ENCODE peak calls at places on chromosomes 12 and 14, in ten cellular contexts. R is NCI-H524, X is neural crest cell, C is KBM-7, O is GM20000, A is GM10248, I is Calu3, N is AG09309, S is HS-27A, Y is kidney glomerular epithelial cell. U is an unnamed sample.

GRCh38 chr12:96445743-96446655 is 43.4 kb upstream of the CFAP54 start:
- DNase-seq in R (no peak), X (no peak), C (peak), O (peak), A (peak), I (peak), N (peak), S (no peak), Y (peak), U (peak)

GRCh38 chr14:106635569-106635968 is 1109.2 kb downstream of the TMEM121 start:
- DNase-seq in R (no peak), X (no peak), C (no peak), O (no peak), A (no peak), I (no peak), N (no peak), S (no peak), Y (no peak), U (no peak)

GRCh38 chr12:110731479-110731878 is 11.2 kb downstream of the PPP1CC start:
- DNase-seq in R (no peak), X (no peak), C (no peak), O (no peak), A (no peak), I (no peak), N (no peak), S (no peak), Y (no peak), U (no peak)

GRCh38 chr12:19373569-19373968 is 65.7 kb upstream of the AEBP2 start:
- DNase-seq in R (no peak), X (no peak), C (no peak), O (no peak), A (no peak), I (no peak), N (no peak), S (no peak), Y (no peak), U (no peak)

GRCh38 chr12:14256555-14257169 is 108.8 kb upstream of the ATF7IP start:
- DNase-seq in R (peak), X (peak), C (peak), O (peak), A (peak), I (peak), N (peak), S (no peak), Y (peak), U (no peak)

GRCh38 chr12:49583361-49584094 is 15.6 kb upstream of the MCRS1 start:
- DNase-seq in R (no peak), X (no peak), C (no peak), O (no peak), A (no peak), I (no peak), N (peak), S (no peak), Y (no peak), U (no peak)

GRCh38 chr12:93336344-93336743 is 41.4 kb upstream of the NUDT4 start:
- DNase-seq in R (no peak), X (peak), C (no peak), O (no peak), A (no peak), I (peak), N (no peak), S (no peak), Y (peak), U (peak)

GRCh38 chr12:32603858-32604257 is 75.2 kb upstream of the DNM1L start:
- DNase-seq in R (no peak), X (no peak), C (peak), O (peak), A (peak), I (no peak), N (peak), S (no peak), Y (no peak), U (no peak)

GRCh38 chr12:593396-593976 is 69.8 kb downstream of the NINJ2 start:
- DNase-seq in R (no peak), X (no peak), C (no peak), O (no peak), A (no peak), I (no peak), N (no peak), S (no peak), Y (no peak), U (no peak)

GRCh38 chr12:107134558-107134957 is 41.2 kb upstream of the CRY1 start:
- DNase-seq in R (peak), X (no peak), C (peak), O (no peak), A (no peak), I (peak), N (no peak), S (no peak), Y (no peak), U (no peak)

GRCh38 chr12:114476159-114476558 is 70.2 kb upstream of the TBX5 start:
- DNase-seq in R (no peak), X (no peak), C (peak), O (no peak), A (no peak), I (no peak), N (no peak), S (no peak), Y (no peak), U (no peak)

GRCh38 chr14:97306785-97307246 is 509.6 kb downstream of the VRK1 start:
- DNase-seq in R (no peak), X (no peak), C (no peak), O (no peak), A (peak), I (no peak), N (no peak), S (no peak), Y (no peak), U (no peak)

GRCh38 chr12:52992699-52993557 is 13.3 kb upstream of the EIF4B start:
- DNase-seq in R (no peak), X (no peak), C (no peak), O (no peak), A (no peak), I (peak), N (no peak), S (no peak), Y (peak), U (no peak)